ENCODE peak calls at places on chromosomes 13 and 19, in nine cellular contexts. One of them, this sample, is unnamed.

GRCh38 chr19:2494447-2495129 is 18.7 kb downstream of the GADD45B start:
- DNase-seq in AG09319: no peak
- DNase-seq in ascending aorta: peak; percentile 95
- DNase-seq in memory B cell: no peak
- DNase-seq in fibroblast of lung: peak; percentile 82
- DNase-seq in Panc1: no peak
- DNase-seq in NCI-H187: no peak
- DNase-seq in iris pigment epithelial cell: peak; percentile 84
- DNase-seq in NCI-H1417: no peak
- DNase-seq in this sample: no peak

GRCh38 chr13:99357920-99358319 is 50.7 kb upstream of the GPR183 start:
- DNase-seq in AG09319: no peak
- DNase-seq in ascending aorta: no peak
- DNase-seq in memory B cell: no peak
- DNase-seq in fibroblast of lung: no peak
- DNase-seq in Panc1: no peak
- DNase-seq in NCI-H187: no peak
- DNase-seq in iris pigment epithelial cell: no peak
- DNase-seq in NCI-H1417: no peak
- DNase-seq in this sample: no peak

GRCh38 chr13:24232037-24232436 is 71.5 kb downstream of the SPATA13 start:
- DNase-seq in AG09319: no peak
- DNase-seq in ascending aorta: no peak
- DNase-seq in memory B cell: no peak
- DNase-seq in fibroblast of lung: no peak
- DNase-seq in Panc1: no peak
- DNase-seq in NCI-H187: no peak
- DNase-seq in iris pigment epithelial cell: no peak
- DNase-seq in NCI-H1417: no peak
- DNase-seq in this sample: peak; percentile 53

GRCh38 chr19:40200352-40201099 is 9.3 kb downstream of the MAP3K10 start:
- DNase-seq in AG09319: no peak
- DNase-seq in ascending aorta: no peak
- DNase-seq in memory B cell: no peak
- DNase-seq in fibroblast of lung: no peak
- DNase-seq in Panc1: no peak
- DNase-seq in NCI-H187: no peak
- DNase-seq in iris pigment epithelial cell: peak; percentile 61
- DNase-seq in NCI-H1417: no peak
- DNase-seq in this sample: no peak

GRCh38 chr13:59643906-59644626 is 519.7 kb downstream of the DIAPH3 start:
- DNase-seq in AG09319: no peak
- DNase-seq in ascending aorta: no peak
- DNase-seq in memory B cell: no peak
- DNase-seq in fibroblast of lung: no peak
- DNase-seq in Panc1: no peak
- DNase-seq in NCI-H187: no peak
- DNase-seq in iris pigment epithelial cell: no peak
- DNase-seq in NCI-H1417: no peak
- DNase-seq in this sample: no peak

GRCh38 chr19:53086949-53087348 is 16.3 kb downstream of the ZNF160 start:
- DNase-seq in AG09319: no peak
- DNase-seq in ascending aorta: no peak
- DNase-seq in memory B cell: no peak
- DNase-seq in fibroblast of lung: no peak
- DNase-seq in Panc1: no peak
- DNase-seq in NCI-H187: no peak
- DNase-seq in iris pigment epithelial cell: peak; percentile 89
- DNase-seq in NCI-H1417: no peak
- DNase-seq in this sample: no peak

GRCh38 chr19:36489920-36490415 is 607 bp upstream of the ZNF566 start:
- DNase-seq in AG09319: peak; percentile 83
- DNase-seq in ascending aorta: peak; percentile 84
- DNase-seq in memory B cell: peak; percentile 74
- DNase-seq in fibroblast of lung: peak; percentile 96
- DNase-seq in Panc1: peak; percentile 83
- DNase-seq in NCI-H187: peak; percentile 74
- DNase-seq in iris pigment epithelial cell: peak; percentile 95
- DNase-seq in NCI-H1417: peak; percentile 92
- DNase-seq in this sample: peak; percentile 90

GRCh38 chr13:36862002-36862706 is 43.1 kb downstream of the RFXAP start:
- DNase-seq in AG09319: no peak
- DNase-seq in ascending aorta: no peak
- DNase-seq in memory B cell: no peak
- DNase-seq in fibroblast of lung: no peak
- DNase-seq in Panc1: no peak
- DNase-seq in NCI-H187: no peak
- DNase-seq in iris pigment epithelial cell: no peak
- DNase-seq in NCI-H1417: no peak
- DNase-seq in this sample: no peak

GRCh38 chr19:39400997-39401548 is 5.6 kb upstream of the ZFP36 start:
- DNase-seq in AG09319: no peak
- DNase-seq in ascending aorta: no peak
- DNase-seq in memory B cell: no peak
- DNase-seq in fibroblast of lung: no peak
- DNase-seq in Panc1: no peak
- DNase-seq in NCI-H187: no peak
- DNase-seq in iris pigment epithelial cell: no peak
- DNase-seq in NCI-H1417: no peak
- DNase-seq in this sample: no peak

GRCh38 chr19:58277197-58277596 is 1.6 kb upstream of the ZNF8 start:
- DNase-seq in AG09319: no peak
- DNase-seq in ascending aorta: no peak
- DNase-seq in memory B cell: no peak
- DNase-seq in fibroblast of lung: no peak
- DNase-seq in Panc1: no peak
- DNase-seq in NCI-H187: no peak
- DNase-seq in iris pigment epithelial cell: no peak
- DNase-seq in NCI-H1417: no peak
- DNase-seq in this sample: no peak

GRCh38 chr13:44298314-44298713 is 75.3 kb upstream of the SERP2 start:
- DNase-seq in AG09319: no peak
- DNase-seq in ascending aorta: no peak
- DNase-seq in memory B cell: no peak
- DNase-seq in fibroblast of lung: no peak
- DNase-seq in Panc1: no peak
- DNase-seq in NCI-H187: no peak
- DNase-seq in iris pigment epithelial cell: peak; percentile 37
- DNase-seq in NCI-H1417: no peak
- DNase-seq in this sample: no peak

GRCh38 chr19:8826371-8826770 is 5.7 kb downstream of the ZNF558 start:
- DNase-seq in AG09319: no peak
- DNase-seq in ascending aorta: no peak
- DNase-seq in memory B cell: no peak
- DNase-seq in fibroblast of lung: no peak
- DNase-seq in Panc1: no peak
- DNase-seq in NCI-H187: no peak
- DNase-seq in iris pigment epithelial cell: no peak
- DNase-seq in NCI-H1417: no peak
- DNase-seq in this sample: no peak

GRCh38 chr13:77698211-77699058 is 948 bp downstream of the SLAIN1 start:
- DNase-seq in AG09319: no peak
- DNase-seq in ascending aorta: peak; percentile 65
- DNase-seq in memory B cell: peak; percentile 35
- DNase-seq in fibroblast of lung: peak; percentile 5
- DNase-seq in Panc1: no peak
- DNase-seq in NCI-H187: peak; percentile 23
- DNase-seq in iris pigment epithelial cell: peak; percentile 3
- DNase-seq in NCI-H1417: peak; percentile 59
- DNase-seq in this sample: peak; percentile 41

GRCh38 chr13:44752184-44752583 is 176.1 kb upstream of the TSC22D1 start:
- DNase-seq in AG09319: no peak
- DNase-seq in ascending aorta: no peak
- DNase-seq in memory B cell: no peak
- DNase-seq in fibroblast of lung: no peak
- DNase-seq in Panc1: no peak
- DNase-seq in NCI-H187: no peak
- DNase-seq in iris pigment epithelial cell: no peak
- DNase-seq in NCI-H1417: no peak
- DNase-seq in this sample: no peak

GRCh38 chr19:3459322-3459881 is 20.9 kb downstream of the SMIM24 start:
- DNase-seq in AG09319: peak; percentile 69
- DNase-seq in ascending aorta: peak; percentile 96
- DNase-seq in memory B cell: no peak
- DNase-seq in fibroblast of lung: peak; percentile 95
- DNase-seq in Panc1: no peak
- DNase-seq in NCI-H187: no peak
- DNase-seq in iris pigment epithelial cell: peak; percentile 96
- DNase-seq in NCI-H1417: no peak
- DNase-seq in this sample: no peak

GRCh38 chr13:47549219-47549752 is 451.8 kb downstream of the SUCLA2 start:
- DNase-seq in AG09319: no peak
- DNase-seq in ascending aorta: no peak
- DNase-seq in memory B cell: no peak
- DNase-seq in fibroblast of lung: no peak
- DNase-seq in Panc1: no peak
- DNase-seq in NCI-H187: no peak
- DNase-seq in iris pigment epithelial cell: no peak
- DNase-seq in NCI-H1417: no peak
- DNase-seq in this sample: no peak

GRCh38 chr13:25276748-25277147 is 10.5 kb downstream of the MTMR6 start:
- DNase-seq in AG09319: no peak
- DNase-seq in ascending aorta: no peak
- DNase-seq in memory B cell: no peak
- DNase-seq in fibroblast of lung: peak; percentile 2
- DNase-seq in Panc1: no peak
- DNase-seq in NCI-H187: no peak
- DNase-seq in iris pigment epithelial cell: peak; percentile 50
- DNase-seq in NCI-H1417: no peak
- DNase-seq in this sample: no peak

GRCh38 chr13:112873851-112874750 is 94.9 kb upstream of the MCF2L start:
- DNase-seq in AG09319: peak; percentile 14
- DNase-seq in ascending aorta: peak; percentile 86
- DNase-seq in memory B cell: peak; percentile 83
- DNase-seq in fibroblast of lung: peak; percentile 64
- DNase-seq in Panc1: peak; percentile 27
- DNase-seq in NCI-H187: peak; percentile 62
- DNase-seq in iris pigment epithelial cell: peak; percentile 52
- DNase-seq in NCI-H1417: peak; percentile 90
- DNase-seq in this sample: no peak

GRCh38 chr19:40601061-40601973 is at the start of gene LTBP4:
- DNase-seq in AG09319: no peak
- DNase-seq in ascending aorta: peak; percentile 86
- DNase-seq in memory B cell: no peak
- DNase-seq in fibroblast of lung: peak; percentile 52
- DNase-seq in Panc1: no peak
- DNase-seq in NCI-H187: no peak
- DNase-seq in iris pigment epithelial cell: peak; percentile 51
- DNase-seq in NCI-H1417: no peak
- DNase-seq in this sample: no peak

GRCh38 chr13:114038211-114038613 is 64.3 kb upstream of the C13orf46 start:
- DNase-seq in AG09319: no peak
- DNase-seq in ascending aorta: no peak
- DNase-seq in memory B cell: no peak
- DNase-seq in fibroblast of lung: no peak
- DNase-seq in Panc1: no peak
- DNase-seq in NCI-H187: no peak
- DNase-seq in iris pigment epithelial cell: no peak
- DNase-seq in NCI-H1417: no peak
- DNase-seq in this sample: no peak

GRCh38 chr13:77894743-77895142 is 23.9 kb downstream of the EDNRB start:
- DNase-seq in AG09319: no peak
- DNase-seq in ascending aorta: no peak
- DNase-seq in memory B cell: no peak
- DNase-seq in fibroblast of lung: no peak
- DNase-seq in Panc1: no peak
- DNase-seq in NCI-H187: no peak
- DNase-seq in iris pigment epithelial cell: no peak
- DNase-seq in NCI-H1417: no peak
- DNase-seq in this sample: no peak

GRCh38 chr13:31328549-31329229 is 128.9 kb downstream of the B3GLCT start:
- DNase-seq in AG09319: no peak
- DNase-seq in ascending aorta: no peak
- DNase-seq in memory B cell: no peak
- DNase-seq in fibroblast of lung: peak; percentile 4
- DNase-seq in Panc1: no peak
- DNase-seq in NCI-H187: no peak
- DNase-seq in iris pigment epithelial cell: peak; percentile 28
- DNase-seq in NCI-H1417: no peak
- DNase-seq in this sample: no peak

GRCh38 chr19:49855676-49856573 is 5.0 kb downstream of the PTOV1 start:
- DNase-seq in AG09319: no peak
- DNase-seq in ascending aorta: no peak
- DNase-seq in memory B cell: no peak
- DNase-seq in fibroblast of lung: no peak
- DNase-seq in Panc1: no peak
- DNase-seq in NCI-H187: no peak
- DNase-seq in iris pigment epithelial cell: no peak
- DNase-seq in NCI-H1417: no peak
- DNase-seq in this sample: no peak

GRCh38 chr13:25232937-25233515 is 54.3 kb downstream of the MTMR6 start:
- DNase-seq in AG09319: no peak
- DNase-seq in ascending aorta: no peak
- DNase-seq in memory B cell: peak; percentile 33
- DNase-seq in fibroblast of lung: peak; percentile 43
- DNase-seq in Panc1: no peak
- DNase-seq in NCI-H187: no peak
- DNase-seq in iris pigment epithelial cell: peak; percentile 29
- DNase-seq in NCI-H1417: peak; percentile 21
- DNase-seq in this sample: peak; percentile 57

This sample was measured in NCI-H524 treated with DMSO at 0.1 percent for 48 hours.